ENCODE peak calls at places on chromosome 11, in ten cellular contexts. One of them, this sample, is unnamed.

GRCh38 chr11:104319396-104319795 is 155.4 kb upstream of the PDGFD start:
- DNase-seq in H1: no peak
- DNase-seq in AG04449: no peak
- DNase-seq in gastrocnemius medialis: no peak
- DNase-seq in suprapubic skin: no peak
- DNase-seq in endothelial cell of umbilical vein: no peak
- DNase-seq in ovary: no peak
- DNase-seq in tibial nerve: no peak
- DNase-seq in sigmoid colon: no peak
- DNase-seq in hepatocyte: peak
- DNase-seq in this sample: no peak

GRCh38 chr11:34915136-34916013 is 804 bp downstream of the APIP start:
- DNase-seq in H1: no peak
- DNase-seq in AG04449: no peak
- DNase-seq in gastrocnemius medialis: no peak
- DNase-seq in suprapubic skin: no peak
- DNase-seq in endothelial cell of umbilical vein: no peak
- DNase-seq in ovary: no peak
- DNase-seq in tibial nerve: no peak
- DNase-seq in sigmoid colon: no peak
- DNase-seq in hepatocyte: no peak
- DNase-seq in this sample: no peak

GRCh38 chr11:117600261-117600783 is 196.7 kb downstream of the DSCAML1 start:
- DNase-seq in H1: no peak
- DNase-seq in AG04449: no peak
- DNase-seq in gastrocnemius medialis: no peak
- DNase-seq in suprapubic skin: peak
- DNase-seq in endothelial cell of umbilical vein: no peak
- DNase-seq in ovary: no peak
- DNase-seq in tibial nerve: no peak
- DNase-seq in sigmoid colon: peak
- DNase-seq in hepatocyte: no peak
- DNase-seq in this sample: no peak

GRCh38 chr11:124108158-124108557 is 7.1 kb upstream of the VWA5A start:
- DNase-seq in H1: no peak
- DNase-seq in AG04449: no peak
- DNase-seq in gastrocnemius medialis: no peak
- DNase-seq in suprapubic skin: no peak
- DNase-seq in endothelial cell of umbilical vein: peak
- DNase-seq in ovary: no peak
- DNase-seq in tibial nerve: no peak
- DNase-seq in sigmoid colon: no peak
- DNase-seq in hepatocyte: peak
- DNase-seq in this sample: no peak

GRCh38 chr11:118609380-118610219 is 2.2 kb downstream of the PHLDB1 start:
- DNase-seq in H1: peak
- DNase-seq in AG04449: no peak
- DNase-seq in gastrocnemius medialis: no peak
- DNase-seq in suprapubic skin: peak
- DNase-seq in endothelial cell of umbilical vein: peak
- DNase-seq in ovary: peak
- DNase-seq in tibial nerve: no peak
- DNase-seq in sigmoid colon: peak
- DNase-seq in hepatocyte: no peak
- DNase-seq in this sample: no peak

GRCh38 chr11:128299132-128299726 is 288.1 kb downstream of the ETS1 start:
- DNase-seq in H1: no peak
- DNase-seq in AG04449: peak
- DNase-seq in gastrocnemius medialis: peak
- DNase-seq in suprapubic skin: no peak
- DNase-seq in endothelial cell of umbilical vein: no peak
- DNase-seq in ovary: no peak
- DNase-seq in tibial nerve: peak
- DNase-seq in sigmoid colon: no peak
- DNase-seq in hepatocyte: peak
- DNase-seq in this sample: peak

GRCh38 chr11:41457216-41458014 is 2.0 kb downstream of the LRRC4C start:
- DNase-seq in H1: no peak
- DNase-seq in AG04449: no peak
- DNase-seq in gastrocnemius medialis: no peak
- DNase-seq in suprapubic skin: no peak
- DNase-seq in endothelial cell of umbilical vein: no peak
- DNase-seq in ovary: no peak
- DNase-seq in tibial nerve: no peak
- DNase-seq in sigmoid colon: no peak
- DNase-seq in hepatocyte: no peak
- DNase-seq in this sample: no peak

GRCh38 chr11:74288161-74288560 is 23.3 kb downstream of the P4HA3 start:
- DNase-seq in H1: no peak
- DNase-seq in AG04449: peak
- DNase-seq in gastrocnemius medialis: no peak
- DNase-seq in suprapubic skin: no peak
- DNase-seq in endothelial cell of umbilical vein: peak
- DNase-seq in ovary: no peak
- DNase-seq in tibial nerve: no peak
- DNase-seq in sigmoid colon: no peak
- DNase-seq in hepatocyte: peak
- DNase-seq in this sample: peak

GRCh38 chr11:68257477-68258362 is 14.1 kb downstream of the C11orf24 start:
- DNase-seq in H1: peak
- DNase-seq in AG04449: peak
- DNase-seq in gastrocnemius medialis: peak
- DNase-seq in suprapubic skin: peak
- DNase-seq in endothelial cell of umbilical vein: peak
- DNase-seq in ovary: peak
- DNase-seq in tibial nerve: peak
- DNase-seq in sigmoid colon: peak
- DNase-seq in hepatocyte: peak
- DNase-seq in this sample: peak
- H3K4me3 ChIP-seq in H1: no peak
- H3K4me3 ChIP-seq in AG04449: no peak
- H3K4me3 ChIP-seq in gastrocnemius medialis: peak
- H3K4me3 ChIP-seq in suprapubic skin: peak
- H3K4me3 ChIP-seq in endothelial cell of umbilical vein: no peak
- H3K4me3 ChIP-seq in ovary: no peak
- H3K4me3 ChIP-seq in tibial nerve: peak
- H3K4me3 ChIP-seq in sigmoid colon: no peak
- H3K4me3 ChIP-seq in hepatocyte: no peak
- H3K4me3 ChIP-seq in this sample: no peak

GRCh38 chr11:113730887-113731726 is 25.0 kb upstream of the TMPRSS5 start:
- DNase-seq in H1: peak
- DNase-seq in AG04449: peak
- DNase-seq in gastrocnemius medialis: peak
- DNase-seq in suprapubic skin: no peak
- DNase-seq in endothelial cell of umbilical vein: peak
- DNase-seq in ovary: no peak
- DNase-seq in tibial nerve: no peak
- DNase-seq in sigmoid colon: no peak
- DNase-seq in hepatocyte: peak
- DNase-seq in this sample: peak
- TF ChIP-seq CTCF in H1: peak
- TF ChIP-seq CTCF in AG04449: peak
- TF ChIP-seq CTCF in gastrocnemius medialis: peak
- TF ChIP-seq CTCF in suprapubic skin: peak
- TF ChIP-seq CTCF in endothelial cell of umbilical vein: no peak
- TF ChIP-seq CTCF in ovary: no peak
- TF ChIP-seq CTCF in tibial nerve: peak
- TF ChIP-seq CTCF in sigmoid colon: peak
- TF ChIP-seq CTCF in hepatocyte: peak
- TF ChIP-seq CTCF in this sample: peak

GRCh38 chr11:129945377-129945776 is 50.0 kb upstream of the NFRKB start:
- DNase-seq in H1: no peak
- DNase-seq in AG04449: no peak
- DNase-seq in gastrocnemius medialis: no peak
- DNase-seq in suprapubic skin: no peak
- DNase-seq in endothelial cell of umbilical vein: no peak
- DNase-seq in ovary: no peak
- DNase-seq in tibial nerve: no peak
- DNase-seq in sigmoid colon: no peak
- DNase-seq in hepatocyte: no peak
- DNase-seq in this sample: no peak

GRCh38 chr11:129949067-129949466 is 53.6 kb downstream of the PRDM10 start:
- DNase-seq in H1: no peak
- DNase-seq in AG04449: no peak
- DNase-seq in gastrocnemius medialis: no peak
- DNase-seq in suprapubic skin: no peak
- DNase-seq in endothelial cell of umbilical vein: no peak
- DNase-seq in ovary: no peak
- DNase-seq in tibial nerve: no peak
- DNase-seq in sigmoid colon: no peak
- DNase-seq in hepatocyte: no peak
- DNase-seq in this sample: no peak

GRCh38 chr11:129947474-129947873 is 52.1 kb upstream of the NFRKB start:
- DNase-seq in H1: peak
- DNase-seq in AG04449: no peak
- DNase-seq in gastrocnemius medialis: no peak
- DNase-seq in suprapubic skin: no peak
- DNase-seq in endothelial cell of umbilical vein: no peak
- DNase-seq in ovary: no peak
- DNase-seq in tibial nerve: no peak
- DNase-seq in sigmoid colon: no peak
- DNase-seq in hepatocyte: no peak
- DNase-seq in this sample: no peak

GRCh38 chr11:129946256-129946655 is 50.9 kb upstream of the NFRKB start:
- DNase-seq in H1: no peak
- DNase-seq in AG04449: no peak
- DNase-seq in gastrocnemius medialis: no peak
- DNase-seq in suprapubic skin: no peak
- DNase-seq in endothelial cell of umbilical vein: no peak
- DNase-seq in ovary: no peak
- DNase-seq in tibial nerve: no peak
- DNase-seq in sigmoid colon: no peak
- DNase-seq in hepatocyte: no peak
- DNase-seq in this sample: no peak

GRCh38 chr11:129946965-129947364 is 51.6 kb upstream of the NFRKB start:
- DNase-seq in H1: no peak
- DNase-seq in AG04449: no peak
- DNase-seq in gastrocnemius medialis: no peak
- DNase-seq in suprapubic skin: no peak
- DNase-seq in endothelial cell of umbilical vein: no peak
- DNase-seq in ovary: no peak
- DNase-seq in tibial nerve: no peak
- DNase-seq in sigmoid colon: no peak
- DNase-seq in hepatocyte: no peak
- DNase-seq in this sample: no peak
- H3K4me3 ChIP-seq in H1: no peak
- H3K4me3 ChIP-seq in AG04449: no peak
- H3K4me3 ChIP-seq in gastrocnemius medialis: no peak
- H3K4me3 ChIP-seq in suprapubic skin: no peak
- H3K4me3 ChIP-seq in endothelial cell of umbilical vein: no peak
- H3K4me3 ChIP-seq in ovary: no peak
- H3K4me3 ChIP-seq in tibial nerve: no peak
- H3K4me3 ChIP-seq in sigmoid colon: no peak
- H3K4me3 ChIP-seq in hepatocyte: no peak
- H3K4me3 ChIP-seq in this sample: no peak

DNA sequence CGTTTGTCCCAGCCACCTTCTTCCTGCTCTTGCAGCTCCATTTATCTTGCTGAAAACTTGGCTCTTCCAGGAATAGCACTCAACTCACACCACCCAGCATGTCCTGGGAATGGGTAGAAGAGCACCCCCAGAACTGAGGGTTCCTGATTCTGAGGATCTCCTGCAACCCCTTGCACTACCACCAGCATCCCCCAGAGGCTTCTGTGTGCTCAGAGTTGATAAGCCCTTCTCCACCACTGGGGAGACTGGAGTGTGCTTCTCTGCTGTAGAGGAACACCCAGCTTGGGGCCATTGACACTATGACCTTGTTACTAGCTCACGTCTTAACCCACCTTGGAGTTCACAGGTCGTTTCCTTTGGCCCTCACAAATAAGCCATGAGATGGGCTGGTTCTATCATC is 121.0 kb downstream of the GRIK4 start:
- DNase-seq in H1: no peak
- DNase-seq in AG04449: no peak
- DNase-seq in gastrocnemius medialis: no peak
- DNase-seq in suprapubic skin: no peak
- DNase-seq in endothelial cell of umbilical vein: no peak
- DNase-seq in ovary: no peak
- DNase-seq in tibial nerve: no peak
- DNase-seq in sigmoid colon: no peak
- DNase-seq in hepatocyte: no peak
- DNase-seq in this sample: no peak
- TF ChIP-seq CTCF in H1: peak
- TF ChIP-seq CTCF in AG04449: no peak
- TF ChIP-seq CTCF in gastrocnemius medialis: no peak
- TF ChIP-seq CTCF in suprapubic skin: no peak
- TF ChIP-seq CTCF in endothelial cell of umbilical vein: no peak
- TF ChIP-seq CTCF in ovary: no peak
- TF ChIP-seq CTCF in tibial nerve: no peak
- TF ChIP-seq CTCF in sigmoid colon: no peak
- TF ChIP-seq CTCF in hepatocyte: no peak
- TF ChIP-seq CTCF in this sample: no peak

GRCh38 chr11:60363542-60364525 is 14.5 kb upstream of the MS4A7 start:
- DNase-seq in H1: peak
- DNase-seq in AG04449: no peak
- DNase-seq in gastrocnemius medialis: peak
- DNase-seq in suprapubic skin: no peak
- DNase-seq in endothelial cell of umbilical vein: peak
- DNase-seq in ovary: peak
- DNase-seq in tibial nerve: peak
- DNase-seq in sigmoid colon: no peak
- DNase-seq in hepatocyte: peak
- DNase-seq in this sample: no peak
- H3K4me3 ChIP-seq in H1: peak
- H3K4me3 ChIP-seq in AG04449: no peak
- H3K4me3 ChIP-seq in gastrocnemius medialis: no peak
- H3K4me3 ChIP-seq in suprapubic skin: no peak
- H3K4me3 ChIP-seq in endothelial cell of umbilical vein: no peak
- H3K4me3 ChIP-seq in ovary: no peak
- H3K4me3 ChIP-seq in tibial nerve: no peak
- H3K4me3 ChIP-seq in sigmoid colon: no peak
- H3K4me3 ChIP-seq in hepatocyte: no peak
- H3K4me3 ChIP-seq in this sample: no peak